ENCODE peak calls at places on chromosomes 7 and 10, in seven cellular contexts. D is upper lobe of left lung, F is thyroid gland, J is PC-3, K is BE2C, X is GM23338, Q is spleen. U is an unnamed sample. For H3K36me3, the result is how much of the 10 kb centered on the place peaks cover.

GRCh38 chr10:83372646-83373045 is 766.7 kb upstream of the GHITM start:
- DNase-seq in K (no peak), F (no peak), D (no peak), Q (no peak), X (no peak), J (no peak), U (no peak)

GRCh38 chr7:6691609-6692106 is 15.1 kb downstream of the ZNF12 start:
- DNase-seq in J (no peak), F (no peak), X (peak), Q (no peak), K (no peak), D (no peak), U (peak)

GRCh38 chr7:152158801-152159587 is 133.5 kb downstream of the GALNT11 start:
- DNase-seq in K (no peak), Q (no peak), F (no peak), X (no peak), D (no peak), J (no peak), U (peak)

GRCh38 chr7:24227603-24228359 is 56.2 kb upstream of the NPY start:
- DNase-seq in D (no peak), Q (peak), X (no peak), K (peak), F (no peak), J (no peak), U (no peak)

GRCh38 chr7:134313543-134313942 is 3.2 kb downstream of the SLC35B4 start:
- DNase-seq in K (no peak), D (no peak), J (no peak), Q (no peak), X (no peak), F (no peak), U (no peak)

GRCh38 chr7:144019457-144019856 is 19.3 kb downstream of the OR6B1 start:
- DNase-seq in J (peak), D (no peak), Q (no peak), X (no peak), F (no peak), K (no peak), U (peak)

GRCh38 chr7:130489140-130489967 is 2.5 kb upstream of the MEST start:
- DNase-seq in K (no peak), Q (no peak), J (no peak), F (no peak), X (no peak), D (no peak), U (no peak)

GRCh38 chr7:15685358-15686181 is 913 bp downstream of the MEOX2 start:
- DNase-seq in X (peak), J (no peak), F (peak), Q (no peak), D (no peak), K (no peak), U (no peak)

GRCh38 chr10:129047001-129047400 is 420.0 kb upstream of the MGMT start:
- DNase-seq in F (no peak), Q (no peak), D (no peak), K (no peak), X (no peak), J (no peak), U (no peak)

GRCh38 chr7:123871998-123872867 is 27.3 kb downstream of the HYAL4 start:
- DNase-seq in K (peak), D (peak), F (peak), X (peak), J (peak), Q (peak), U (peak)

GRCh38 chr7:129843365-129843898 is 109.3 kb downstream of the UBE2H start:
- DNase-seq in D (no peak), X (peak), Q (no peak), K (no peak), F (no peak), J (no peak), U (no peak)

GRCh38 chr10:129055225-129055624 is 411.8 kb upstream of the MGMT start:
- DNase-seq in D (no peak), X (no peak), Q (no peak), J (no peak), F (no peak), K (peak), U (no peak)

GRCh38 chr7:5283421-5284303 is 919 bp downstream of the SLC29A4 start:
- DNase-seq in F (peak), K (peak), X (peak), D (no peak), Q (no peak), J (no peak), U (no peak)

GRCh38 chr10:33653584-33654367 is 319.3 kb upstream of the NRP1 start:
- DNase-seq in F (no peak), D (no peak), Q (no peak), X (no peak), K (no peak), J (peak), U (peak)

GRCh38 chr7:537911-538634 is 18.4 kb upstream of the PDGFA start:
- DNase-seq in J (peak), D (peak), X (peak), F (no peak), K (no peak), Q (peak), U (peak)

GRCh38 chr10:104122273-104123107 is 519 bp downstream of the SFR1 start:
- DNase-seq in K (no peak), Q (no peak), D (no peak), J (no peak), F (no peak), X (peak), U (no peak)

GRCh38 chr7:91112902-91113321 is 151.3 kb upstream of the FZD1 start:
- DNase-seq in F (no peak), J (no peak), X (no peak), D (no peak), K (no peak), Q (no peak), U (no peak)

GRCh38 chr10:63206997-63207952 is 74.1 kb downstream of the NRBF2 start:
- DNase-seq in K (no peak), Q (no peak), D (no peak), J (no peak), X (no peak), F (peak), U (no peak)

GRCh38 chr10:78852856-78853255 is 215.9 kb upstream of the ZMIZ1 start:
- DNase-seq in K (no peak), X (peak), F (no peak), J (peak), Q (no peak), D (peak), U (peak)
- TF ChIP-seq CTCF in K (peak), X (peak), F (peak), J (peak), Q (peak), D (peak), U (peak)

GRCh38 chr7:140294454-140294853 is 103.9 kb downstream of the SLC37A3 start:
- DNase-seq in D (no peak), K (no peak), Q (no peak), F (no peak), X (no peak), J (no peak), U (no peak)
- H3K36me3 ChIP-seq in D (under half), K (under half), Q (under half), F (under half), X (under half), J (under half), U (under half)

DNA sequence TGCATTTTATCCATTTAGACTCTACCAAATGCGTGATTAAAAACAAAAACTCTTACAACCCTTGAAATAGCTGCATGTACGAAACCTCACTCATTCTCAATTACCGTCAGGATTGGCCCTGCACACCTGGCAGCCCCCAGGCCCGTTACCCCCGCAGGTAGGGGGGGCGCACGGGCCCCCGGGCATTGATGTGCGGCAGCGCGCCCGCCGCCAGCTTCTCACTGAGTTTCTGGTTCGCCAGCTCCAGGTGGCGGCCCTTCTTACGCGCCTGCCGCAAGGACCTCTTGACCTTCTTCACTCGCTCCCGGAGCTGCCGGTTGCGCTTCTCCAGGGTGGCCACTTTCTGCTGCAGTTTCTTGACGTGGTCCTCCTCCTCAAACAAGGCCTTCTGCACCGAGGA is 103.2 kb downstream of the CCDC3 start:
- DNase-seq in K (no peak), J (no peak), D (no peak), X (no peak), Q (no peak), F (no peak), U (no peak)
- TF ChIP-seq CTCF in K (no peak), J (no peak), D (no peak), X (no peak), Q (no peak), F (no peak), U (no peak)

DNA sequence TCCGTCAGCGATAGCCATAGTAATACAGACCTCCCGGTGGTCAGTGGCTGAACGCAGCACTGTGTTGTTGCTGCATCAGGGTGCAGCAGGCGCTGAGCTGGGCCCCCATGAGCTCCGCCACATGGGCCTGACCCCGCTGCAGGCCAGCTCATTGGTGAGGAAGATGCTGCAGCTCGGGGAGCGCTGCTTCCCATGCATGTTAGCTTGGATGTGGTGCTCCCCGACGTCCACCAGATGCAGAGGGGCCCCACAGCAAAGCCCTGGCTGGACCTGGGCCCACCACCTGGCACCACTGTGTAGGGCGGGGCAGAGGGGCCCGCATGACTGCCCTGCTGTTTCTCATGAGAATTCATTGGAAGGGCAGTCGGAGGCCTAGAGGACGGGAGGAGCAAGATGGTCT is 50.8 kb downstream of the WDR37 start:
- DNase-seq in D (no peak), K (no peak), J (no peak), F (no peak), X (no peak), Q (no peak), U (no peak)
- H3K36me3 ChIP-seq in D (under half), K (under half), J (under half), F (under half), X (under half), Q (half or more), U (under half)

GRCh38 chr7:74058486-74058885 is 25.1 kb upstream of the LIMK1 start:
- DNase-seq in D (no peak), Q (peak), F (no peak), K (no peak), X (no peak), J (no peak), U (no peak)

GRCh38 chr7:74061840-74062539 is 21.6 kb upstream of the LIMK1 start:
- DNase-seq in D (peak), K (no peak), F (peak), X (no peak), Q (peak), J (peak), U (peak)

GRCh38 chr7:74057987-74058386 is 25.6 kb upstream of the LIMK1 start:
- DNase-seq in Q (no peak), F (no peak), K (no peak), X (no peak), D (no peak), J (no peak), U (no peak)

GRCh38 chr7:74059037-74059436 is 24.6 kb upstream of the LIMK1 start:
- DNase-seq in J (no peak), X (no peak), F (no peak), Q (no peak), K (no peak), D (no peak), U (no peak)

DNA sequence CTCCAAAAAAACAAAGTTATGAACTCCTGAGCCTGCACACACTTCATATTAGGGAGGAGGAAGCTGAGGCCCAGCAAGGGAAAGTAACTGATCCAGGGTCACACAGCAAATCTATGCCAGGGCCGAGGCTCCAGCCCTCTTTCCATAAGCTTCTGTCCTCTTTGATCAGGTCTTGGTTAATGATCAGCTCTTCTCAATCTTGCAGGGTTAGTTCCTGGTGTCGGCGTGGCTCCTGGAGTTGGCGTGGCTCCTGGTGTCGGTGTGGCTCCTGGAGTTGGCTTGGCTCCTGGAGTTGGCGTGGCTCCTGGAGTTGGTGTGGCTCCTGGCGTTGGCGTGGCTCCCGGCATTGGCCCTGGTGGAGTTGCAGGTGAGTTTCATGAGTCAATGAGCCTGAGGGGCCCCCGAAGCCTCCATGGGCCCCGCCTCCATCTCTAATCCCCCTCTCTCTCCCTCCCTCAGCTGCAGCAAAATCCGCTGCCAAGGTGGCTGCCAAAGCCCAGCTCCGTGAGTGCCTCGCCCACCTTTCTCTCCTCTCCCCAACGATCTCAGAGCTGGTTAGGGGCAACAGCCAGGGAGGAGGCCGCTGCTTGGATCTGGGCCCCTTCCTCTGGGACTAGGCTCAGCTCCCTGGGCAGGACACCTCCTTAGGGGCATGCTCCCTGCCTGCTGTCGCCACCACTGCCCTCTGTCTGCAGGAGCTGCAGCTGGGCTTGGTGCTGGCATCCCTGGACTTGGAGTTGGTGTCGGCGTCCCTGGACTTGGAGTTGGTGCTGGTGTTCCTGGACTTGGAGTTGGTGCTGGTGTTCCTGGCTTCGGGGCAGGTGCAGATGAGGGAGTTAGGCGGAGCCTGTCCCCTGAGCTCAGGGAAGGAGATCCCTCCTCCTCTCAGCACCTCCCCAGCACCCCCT is 23.7 kb upstream of the LIMK1 start:
- DNase-seq in D (peak), F (peak), K (no peak), X (no peak), J (peak), Q (no peak), U (peak)
- TF ChIP-seq CTCF in D (no peak), F (no peak), K (no peak), X (peak), J (peak), Q (no peak), U (peak)

GRCh38 chr10:91955114-91955513 is 31.5 kb downstream of the BTAF1 start:
- DNase-seq in F (no peak), J (peak), D (no peak), X (no peak), Q (no peak), K (no peak), U (peak)
- H3K36me3 ChIP-seq in F (under half), J (half or more), D (under half), X (under half), Q (half or more), K (half or more), U (under half)

DNA sequence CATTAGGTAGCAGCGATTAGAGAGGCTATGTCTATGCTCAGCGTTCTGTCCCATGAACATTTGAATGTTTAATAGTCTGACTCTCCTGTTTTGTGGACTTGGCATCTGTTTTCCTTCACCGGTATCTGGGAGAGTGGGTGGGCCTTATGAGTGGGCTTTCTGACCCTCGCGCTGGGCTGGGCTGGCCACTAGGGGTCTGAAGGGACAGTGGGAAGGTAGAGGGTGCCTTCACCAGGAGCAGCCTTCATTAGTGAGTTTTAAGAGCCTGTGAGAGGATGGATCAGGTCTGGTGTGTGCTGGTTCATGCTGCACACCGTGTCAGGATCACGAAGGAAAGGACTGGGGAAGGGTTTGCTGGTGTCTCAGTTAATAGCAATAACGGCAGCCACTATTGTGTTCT is 33.4 kb downstream of the DCLRE1A start:
- DNase-seq in K (peak), J (no peak), X (peak), Q (no peak), F (no peak), D (no peak), U (no peak)
- TF ChIP-seq CTCF in K (peak), J (peak), X (peak), Q (no peak), F (no peak), D (peak), U (no peak)